ENCODE peak calls at places on chromosomes 1 and 21, in seven cellular contexts. A is prostate gland; Y is NCI-H1105 treated with DMSO at 0.1 percent for 48 hours; X is kidney tubule cell; J is hepatic stellate cell; E is stimulated activated CD8-positive, alpha-beta memory T cell treated with anti-CD3 and anti-CD28 coated beads, Interleukin-4, amount 100 ng/mL, for 24 hours; O is activated naive CD4-positive, alpha-beta T cell. Q is an unnamed sample.

GRCh38 chr1:214558002-214558770 is 6.8 kb upstream of the PTPN14 start:
- DNase-seq in E (no peak), X (peak; percentile 93), A (no peak), O (no peak), Y (no peak), J (peak; percentile 63), Q (no peak)

GRCh38 chr21:15134711-15135110 is 69.9 kb upstream of the NRIP1 start:
- DNase-seq in J (no peak), Y (no peak), X (no peak), A (no peak), E (no peak), O (no peak), Q (no peak)

GRCh38 chr1:154572433-154573167 is 5.0 kb downstream of the CHRNB2 start:
- DNase-seq in A (no peak), X (no peak), Y (no peak), E (no peak), O (no peak), J (no peak), Q (no peak)

GRCh38 chr1:22208265-22208972 is 65.5 kb upstream of the WNT4 start:
- DNase-seq in X (no peak), E (no peak), O (no peak), A (no peak), J (no peak), Y (peak; percentile 21), Q (no peak)

GRCh38 chr1:38788285-38788684 is 71.3 kb downstream of the RRAGC start:
- DNase-seq in Y (no peak), X (no peak), A (no peak), E (no peak), J (no peak), O (no peak), Q (no peak)

GRCh38 chr1:12424150-12424549 is 193.9 kb downstream of the DHRS3 start:
- DNase-seq in O (no peak), J (peak; percentile 40), E (no peak), A (no peak), Y (no peak), X (no peak), Q (no peak)

GRCh38 chr1:183996036-183996376 is 41.5 kb downstream of the COLGALT2 start:
- DNase-seq in O (no peak), J (no peak), E (no peak), X (no peak), Y (no peak), A (no peak), Q (no peak)

GRCh38 chr1:11395616-11396015 is 83.3 kb upstream of the DISP3 start:
- DNase-seq in Y (no peak), E (no peak), X (no peak), A (no peak), J (no peak), O (no peak), Q (no peak)

GRCh38 chr1:31414692-31415370 is 1.8 kb downstream of the SERINC2 start:
- DNase-seq in J (no peak), Y (no peak), X (peak; percentile 51), E (no peak), O (no peak), A (no peak), Q (peak; percentile 19)

GRCh38 chr1:199082778-199083389 is 444.0 kb downstream of the PTPRC start:
- DNase-seq in Y (no peak), X (no peak), A (no peak), O (no peak), E (no peak), J (no peak), Q (no peak)

GRCh38 chr1:51324271-51325010 is 5.9 kb downstream of the TTC39A start:
- DNase-seq in Y (no peak), O (no peak), A (no peak), J (no peak), E (no peak), X (peak; percentile 75), Q (peak; percentile 67)

GRCh38 chr1:207013321-207014085 is 19.1 kb downstream of the C1orf116 start:
- DNase-seq in Y (no peak), A (no peak), E (no peak), O (no peak), J (no peak), X (no peak), Q (no peak)

GRCh38 chr1:232274236-232274855 is 355.6 kb downstream of the SIPA1L2 start:
- DNase-seq in J (no peak), O (no peak), A (no peak), Y (no peak), X (no peak), E (no peak), Q (no peak)

GRCh38 chr21:26798856-26799751 is 46.1 kb downstream of the ADAMTS1 start:
- DNase-seq in O (no peak), X (peak; percentile 27), A (no peak), E (no peak), J (no peak), Y (peak; percentile 7), Q (no peak)

GRCh38 chr1:43253876-43254275 is 15.9 kb upstream of the TMEM125 start:
- DNase-seq in O (no peak), E (no peak), Y (no peak), A (no peak), X (no peak), J (no peak), Q (no peak)

GRCh38 chr1:10890391-10891073 is 94.1 kb upstream of the CASZ1 start:
- DNase-seq in A (no peak), Y (no peak), J (no peak), X (no peak), E (no peak), O (no peak), Q (no peak)

GRCh38 chr1:78003882-78004718 is 639 bp upstream of the DNAJB4 start:
- DNase-seq in J (peak; percentile 29), Y (peak; percentile 23), E (no peak), O (peak; percentile 12), X (peak; percentile 92), A (peak; percentile 19), Q (peak; percentile 39)

GRCh38 chr21:34693192-34693810 is 24.5 kb downstream of the CLIC6 start:
- DNase-seq in O (no peak), Y (peak; percentile 59), A (peak; percentile 64), X (peak; percentile 74), E (no peak), J (peak; percentile 69), Q (peak; percentile 19)

GRCh38 chr1:154405762-154406571 is 824 bp downstream of the IL6R start:
- DNase-seq in A (peak; percentile 77), Y (no peak), J (peak; percentile 81), O (no peak), X (peak; percentile 78), E (peak; percentile 35), Q (peak; percentile 86)

GRCh38 chr1:23836037-23836436 is 10.8 kb upstream of the HMGCL start:
- DNase-seq in E (no peak), X (no peak), A (no peak), O (no peak), Y (no peak), J (no peak), Q (no peak)

GRCh38 chr1:116268211-116268610 is 104.8 kb upstream of the ATP1A1 start:
- DNase-seq in J (no peak), Y (peak; percentile 56), O (no peak), A (peak; percentile 80), X (peak; percentile 92), E (no peak), Q (peak; percentile 98)

GRCh38 chr1:86466986-86467385 is 1.7 kb upstream of the CLCA1 start:
- DNase-seq in O (no peak), A (no peak), X (peak; percentile 2), E (no peak), J (peak; percentile 9), Y (no peak), Q (no peak)

GRCh38 chr1:36115200-36115669 is 9.8 kb downstream of the COL8A2 start:
- DNase-seq in E (no peak), X (no peak), O (no peak), A (no peak), J (no peak), Y (no peak), Q (no peak)

GRCh38 chr1:245045087-245045881 is 109.5 kb upstream of the KIF26B start:
- DNase-seq in O (no peak), A (no peak), X (peak; percentile 85), Y (no peak), J (no peak), E (no peak), Q (peak; percentile 37)

GRCh38 chr1:65512383-65512782 is 91.9 kb downstream of the LEPR start:
- DNase-seq in A (no peak), X (no peak), E (no peak), J (no peak), Y (no peak), O (no peak), Q (no peak)

GRCh38 chr1:93483606-93484005 is 35.7 kb downstream of the FNBP1L start:
- DNase-seq in E (no peak), X (no peak), O (no peak), A (no peak), Y (no peak), J (no peak), Q (no peak)

GRCh38 chr1:200969726-200970521 is 53.6 kb downstream of the KIF21B start:
- DNase-seq in J (no peak), Y (no peak), A (no peak), X (no peak), E (peak; percentile 13), O (no peak), Q (no peak)

GRCh38 chr21:39660596-39660995 is 47.9 kb downstream of the B3GALT5 start:
- DNase-seq in Y (no peak), J (peak; percentile 37), X (peak; percentile 88), A (peak; percentile 16), E (no peak), O (no peak), Q (no peak)

GRCh38 chr21:45607021-45607921 is 36.3 kb upstream of the PCBP3 start:
- DNase-seq in O (no peak), E (no peak), Y (no peak), J (no peak), A (no peak), X (peak; percentile 72), Q (no peak)

GRCh38 chr1:24142546-24143431 is at the start of gene IL22RA1:
- DNase-seq in E (no peak), A (peak; percentile 55), Y (peak; percentile 21), O (no peak), J (peak; percentile 44), X (peak; percentile 47), Q (peak; percentile 72)

GRCh38 chr21:29194342-29194741 is 63.9 kb downstream of the MAP3K7CL start:
- DNase-seq in X (no peak), O (no peak), Y (no peak), J (no peak), A (no peak), E (no peak), Q (no peak)

GRCh38 chr1:34858901-34859441 is 578 bp downstream of the SMIM12 start:
- DNase-seq in O (no peak), J (peak; percentile 62), A (no peak), Y (no peak), X (peak; percentile 28), E (peak; percentile 11), Q (no peak)

GRCh38 chr21:42219606-42220137 is 732 bp downstream of the ABCG1 start:
- DNase-seq in A (no peak), J (no peak), O (no peak), E (no peak), Y (no peak), X (no peak), Q (peak; percentile 23)

GRCh38 chr21:45128613-45129226 is 54.3 kb downstream of the ADARB1 start:
- DNase-seq in E (peak; percentile 65), X (peak; percentile 83), J (peak; percentile 67), A (peak; percentile 73), Y (peak; percentile 47), O (peak; percentile 26), Q (peak; percentile 72)

GRCh38 chr1:180636138-180636537 is 4.3 kb downstream of the XPR1 start:
- DNase-seq in Y (no peak), O (no peak), X (peak; percentile 25), A (no peak), E (no peak), J (no peak), Q (peak; percentile 10)

GRCh38 chr1:168498159-168498609 is 45.6 kb downstream of the XCL2 start:
- DNase-seq in Y (peak; percentile 83), J (no peak), E (no peak), X (no peak), O (no peak), A (no peak), Q (no peak)

GRCh38 chr1:20787775-20788488 is 825 bp upstream of the HP1BP3 start:
- DNase-seq in O (no peak), Y (peak; percentile 64), J (peak; percentile 23), A (no peak), E (no peak), X (peak; percentile 65), Q (no peak)

Q was measured in thyroid gland.